ENCODE peak calls at places on chromosome 6, in five cellular contexts. L, J, A, F and Q are unnamed samples.

GRCh38 chr6:53159558-53159957 is 10.9 kb upstream of the GCM1 start:
- DNase-seq in L (no peak), J (no peak), A (no peak), F (no peak), Q (no peak)

GRCh38 chr6:111381126-111381525 is 101.9 kb downstream of the REV3L start:
- DNase-seq in A (no peak), J (no peak), F (no peak), L (no peak), Q (no peak)

GRCh38 chr6:159913375-159913774 is 22.6 kb downstream of the MAS1 start:
- DNase-seq in A (no peak), J (no peak), L (no peak), F (no peak), Q (no peak)

GRCh38 chr6:66771626-66772025 is 1064.6 kb upstream of the EYS start:
- DNase-seq in F (no peak), A (no peak), L (no peak), J (no peak), Q (no peak)

GRCh38 chr6:7143161-7143974 is 35.6 kb downstream of the RREB1 start:
- DNase-seq in L (no peak), A (no peak), F (peak), J (no peak), Q (no peak)

GRCh38 chr6:20840675-20841074 is 306.4 kb downstream of the CDKAL1 start:
- DNase-seq in F (no peak), J (no peak), A (no peak), L (no peak), Q (no peak)

GRCh38 chr6:40610229-40610628 is 23.1 kb upstream of the LRFN2 start:
- DNase-seq in F (no peak), J (no peak), L (no peak), A (no peak), Q (no peak)

GRCh38 chr6:22231616-22232015 is 65.2 kb downstream of the PRL start:
- DNase-seq in J (no peak), F (no peak), L (no peak), A (no peak), Q (no peak)

GRCh38 chr6:95228636-95229035 is 348.7 kb upstream of the MANEA start:
- DNase-seq in L (no peak), A (no peak), F (peak), J (no peak), Q (no peak)

GRCh38 chr6:130215526-130215925 is 7.2 kb downstream of the SAMD3 start:
- DNase-seq in F (no peak), L (no peak), J (no peak), A (peak), Q (peak)

GRCh38 chr6:52672422-52673025 is 1.6 kb downstream of the TMEM14A start:
- DNase-seq in A (no peak), J (no peak), F (no peak), L (no peak), Q (no peak)

GRCh38 chr6:125300992-125301434 is 754 bp downstream of the HDDC2 start:
- DNase-seq in L (no peak), J (peak), A (no peak), F (no peak), Q (no peak)

GRCh38 chr6:41257369-41258195 is 28.9 kb downstream of the TREM1 start:
- DNase-seq in L (peak), F (peak), J (no peak), A (no peak), Q (no peak)